ENCODE peak calls at places on chromosomes 13 and 19, in eight cellular contexts. X is upper lobe of left lung, F is right lobe of liver, N is lung, B is adrenal gland, D is ascending aorta, S is GM23248, W is brain microvascular endothelial cell. L is an unnamed sample.
A peak's percentile ranks its signal among the peaks of the same experiment; 100 is the strongest.

GRCh38 chr13:29129616-29130015 is 309.5 kb downstream of the MTUS2 start:
- DNase-seq in X (no peak), F (no peak), N (no peak), B (no peak), D (no peak), S (no peak), W (no peak), L (no peak)

GRCh38 chr13:71817335-71817734 is 49.7 kb downstream of the DACH1 start:
- DNase-seq in X (peak; percentile 47), F (no peak), N (no peak), B (no peak), D (no peak), S (no peak), W (no peak), L (no peak)

GRCh38 chr19:23823952-23824389 is 65.3 kb upstream of the ZNF681 start:
- DNase-seq in X (no peak), F (no peak), N (no peak), B (no peak), D (no peak), S (no peak), W (no peak), L (no peak)

GRCh38 chr19:51140441-51140840 is 1.7 kb upstream of the SIGLEC7 start:
- DNase-seq in X (no peak), F (no peak), N (no peak), B (no peak), D (no peak), S (no peak), W (no peak), L (no peak)

GRCh38 chr19:39126593-39127187 is 1.1 kb downstream of the PAK4 start:
- DNase-seq in X (peak; percentile 77), F (peak; percentile 85), N (peak; percentile 68), B (no peak), D (no peak), S (peak; percentile 72), W (no peak), L (peak; percentile 13)

GRCh38 chr19:38355728-38356725 is 18.3 kb upstream of the PSMD8 start:
- DNase-seq in X (no peak), F (no peak), N (no peak), B (no peak), D (no peak), S (no peak), W (no peak), L (no peak)

GRCh38 chr19:17610384-17610783 is 54.9 kb downstream of the COLGALT1 start:
- DNase-seq in X (no peak), F (no peak), N (no peak), B (no peak), D (no peak), S (peak; percentile 44), W (no peak), L (peak; percentile 26)

GRCh38 chr13:36332986-36333385 is 13.2 kb downstream of the SPART start:
- DNase-seq in X (no peak), F (no peak), N (no peak), B (no peak), D (no peak), S (peak; percentile 66), W (no peak), L (no peak)

GRCh38 chr19:14305706-14306105 is 75.5 kb upstream of the ADGRE5 start:
- DNase-seq in X (no peak), F (no peak), N (no peak), B (no peak), D (no peak), S (no peak), W (no peak), L (no peak)

GRCh38 chr19:12156254-12157058 is at the start of gene ZNF625:
- DNase-seq in X (peak; percentile 96), F (peak; percentile 81), N (peak; percentile 88), B (peak; percentile 97), D (peak; percentile 41), S (peak; percentile 77), W (peak; percentile 85), L (no peak)

GRCh38 chr13:23901365-23901764 is 4.1 kb upstream of the C1QTNF9B start:
- DNase-seq in X (no peak), F (no peak), N (no peak), B (no peak), D (no peak), S (peak; percentile 53), W (peak; percentile 44), L (no peak)

GRCh38 chr19:44738161-44738535 is 10.4 kb upstream of the BCL3 start:
- DNase-seq in X (no peak), F (no peak), N (no peak), B (no peak), D (no peak), S (no peak), W (no peak), L (no peak)

GRCh38 chr19:44741841-44742352 is 6.6 kb upstream of the BCL3 start:
- DNase-seq in X (peak; percentile 99), F (peak; percentile 99), N (peak; percentile 98), B (peak; percentile 99), D (peak; percentile 97), S (peak; percentile 98), W (peak; percentile 98), L (peak; percentile 35)

GRCh38 chr19:44738603-44739585 is 9.6 kb upstream of the BCL3 start:
- DNase-seq in X (peak; percentile 83), F (peak; percentile 89), N (no peak), B (peak; percentile 55), D (no peak), S (peak; percentile 53), W (no peak), L (no peak)

GRCh38 chr19:44741258-44741731 is 7.2 kb upstream of the BCL3 start:
- DNase-seq in X (no peak), F (no peak), N (no peak), B (peak; percentile 75), D (no peak), S (peak; percentile 53), W (no peak), L (peak; percentile 31)

GRCh38 chr19:44740351-44740824 is 8.1 kb upstream of the BCL3 start:
- DNase-seq in X (no peak), F (peak; percentile 74), N (no peak), B (no peak), D (no peak), S (no peak), W (no peak), L (no peak)
- H3K27ac ChIP-seq in X (peak overlapping the region; percentile 89), F (peak overlapping the region; percentile 75), N (no peak overlapping the region), B (peak overlapping the region; percentile 90), D (peak overlapping the region; percentile 83), S (no peak overlapping the region), W (no peak overlapping the region), L (no peak overlapping the region)

GRCh38 chr13:95641291-95641811 is 3.2 kb downstream of the DZIP1 start:
- DNase-seq in X (no peak), F (no peak), N (no peak), B (peak; percentile 62), D (no peak), S (peak; percentile 33), W (no peak), L (no peak)

GRCh38 chr13:95643009-95643408 is 1.5 kb downstream of the DZIP1 start:
- DNase-seq in X (no peak), F (no peak), N (no peak), B (no peak), D (no peak), S (no peak), W (no peak), L (no peak)

GRCh38 chr13:95643814-95644598 is 500 bp downstream of the DZIP1 start:
- DNase-seq in X (no peak), F (no peak), N (no peak), B (no peak), D (no peak), S (peak; percentile 74), W (peak; percentile 37), L (no peak)

GRCh38 chr13:95643471-95643813 is 1.1 kb downstream of the DZIP1 start:
- DNase-seq in X (no peak), F (no peak), N (no peak), B (no peak), D (no peak), S (peak; percentile 58), W (peak; percentile 27), L (no peak)

GRCh38 chr13:95641961-95642621 is 2.4 kb downstream of the DZIP1 start:
- DNase-seq in X (peak; percentile 34), F (peak; percentile 87), N (peak; percentile 33), B (peak; percentile 64), D (no peak), S (peak; percentile 77), W (peak; percentile 31), L (no peak)
- H3K4me3 ChIP-seq in X (peak overlapping the region; percentile 41), F (peak overlapping the region; percentile 29), N (no peak overlapping the region), B (peak overlapping the region; percentile 51), D (peak overlapping the region; percentile 77), S (peak overlapping the region; percentile 79), W (peak overlapping the region; percentile 76), L (no peak overlapping the region)

DNA sequence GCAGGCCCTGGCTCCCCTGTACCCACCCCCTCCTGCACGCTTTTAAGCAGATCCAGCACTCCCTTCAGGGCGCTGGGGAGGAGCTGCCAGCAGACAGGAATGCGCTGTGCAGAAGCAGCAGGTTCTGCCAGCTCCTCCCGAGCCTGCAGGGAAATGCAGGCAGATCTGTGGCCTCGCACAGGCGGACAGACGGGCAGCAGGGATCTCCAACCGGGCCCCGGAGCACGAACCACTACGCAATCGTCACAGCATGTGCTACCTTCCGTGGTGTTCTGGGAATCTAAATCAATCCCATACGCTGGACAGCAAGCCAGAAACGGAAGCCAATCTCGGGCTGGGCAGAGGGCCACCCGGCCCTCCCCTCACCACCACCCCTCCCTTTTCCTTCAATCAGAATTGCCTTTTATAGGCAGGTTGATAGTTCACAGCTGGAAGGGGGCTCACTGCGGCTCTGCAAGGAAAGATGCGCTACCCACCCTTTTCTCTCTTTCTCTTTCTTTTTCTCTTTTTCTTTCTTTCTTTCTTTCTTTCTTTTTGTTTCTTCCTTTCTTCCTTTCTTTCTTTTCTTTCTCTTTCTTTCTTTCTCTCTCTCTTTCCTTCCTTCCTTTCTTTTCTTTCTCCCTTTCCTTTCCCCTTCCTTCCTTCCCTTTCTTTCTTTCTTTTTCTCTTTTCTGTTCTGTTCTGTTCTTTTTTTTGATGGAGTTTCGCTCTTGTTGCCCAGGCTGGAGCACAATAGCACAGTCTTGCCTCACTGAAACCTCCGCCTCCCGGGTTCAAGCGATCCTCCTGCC is 99.9 kb downstream of the GNG7 start:
- DNase-seq in X (peak; percentile 81), F (peak; percentile 92), N (peak; percentile 66), B (peak; percentile 86), D (peak; percentile 81), S (peak; percentile 93), W (peak; percentile 73), L (no peak)
- H3K27ac ChIP-seq in X (peak overlapping the region; percentile 58), F (peak overlapping the region; percentile 80), N (peak overlapping the region; percentile 79), B (no peak overlapping the region), D (peak overlapping the region; percentile 97), S (peak overlapping the region; percentile 74), W (peak overlapping the region; percentile 2), L (no peak overlapping the region)

GRCh38 chr13:114128624-114129522 is 3.5 kb downstream of the RASA3 start:
- DNase-seq in X (peak; percentile 88), F (peak; percentile 67), N (peak; percentile 74), B (peak; percentile 87), D (peak; percentile 67), S (peak; percentile 98), W (peak; percentile 93), L (peak; percentile 84)

GRCh38 chr13:114128348-114128623 is 4.1 kb downstream of the RASA3 start:
- DNase-seq in X (no peak), F (no peak), N (no peak), B (no peak), D (no peak), S (no peak), W (no peak), L (no peak)

GRCh38 chr13:114130708-114131580 is 1.5 kb downstream of the RASA3 start:
- DNase-seq in X (peak; percentile 59), F (no peak), N (no peak), B (peak; percentile 73), D (no peak), S (peak; percentile 95), W (peak; percentile 93), L (peak; percentile 80)

GRCh38 chr13:114130131-114130707 is 2.2 kb downstream of the RASA3 start:
- DNase-seq in X (no peak), F (peak; percentile 71), N (no peak), B (no peak), D (no peak), S (peak; percentile 37), W (no peak), L (no peak)

GRCh38 chr13:114129649-114130062 is 2.8 kb downstream of the RASA3 start:
- DNase-seq in X (no peak), F (no peak), N (no peak), B (no peak), D (no peak), S (no peak), W (no peak), L (no peak)
- H3K4me3 ChIP-seq in X (no peak overlapping the region), F (no peak overlapping the region), N (no peak overlapping the region), B (no peak overlapping the region), D (no peak overlapping the region), S (peak overlapping the region; percentile 93), W (peak overlapping the region; percentile 96), L (peak overlapping the region; percentile 92)

L was measured in CD4-positive, alpha-beta memory T cell.